ENCODE peak calls at places on chromosomes 13 and 19, in eight cellular contexts. D is left ventricle myocardium inferior; B is naive B cell; W is heart left ventricle; P is MV-4-11; V is RPMI7951; I is body of pancreas; A is CD8-positive, alpha-beta T cell. J is an unnamed sample.

GRCh38 chr19:5974721-5975387 is 3.1 kb downstream of the RANBP3 start:
- DNase-seq in P (no peak), I (no peak), A (no peak), D (no peak), B (no peak), W (no peak), V (no peak), J (no peak)

GRCh38 chr13:25192052-25192451 is 20.0 kb upstream of the AMER2 start:
- DNase-seq in V (no peak), I (no peak), B (no peak), A (no peak), P (no peak), W (no peak), D (no peak), J (peak)

GRCh38 chr13:110944121-110944967 is 29.5 kb upstream of the ANKRD10 start:
- DNase-seq in P (peak), V (peak), A (no peak), B (no peak), W (peak), D (no peak), I (peak), J (no peak)

GRCh38 chr13:45292176-45292575 is 48.8 kb downstream of the TPT1 start:
- DNase-seq in W (no peak), V (no peak), D (no peak), I (no peak), A (no peak), P (no peak), B (no peak), J (no peak)

GRCh38 chr13:92029641-92030040 is 631.2 kb downstream of the GPC5 start:
- DNase-seq in W (no peak), A (no peak), P (no peak), D (no peak), B (no peak), V (no peak), I (no peak), J (no peak)

GRCh38 chr19:50808856-50809255 is 14.7 kb downstream of the KLK1 start:
- DNase-seq in D (no peak), P (no peak), W (no peak), A (no peak), I (no peak), V (no peak), B (no peak), J (no peak)

GRCh38 chr13:108915634-108916497 is 286.5 kb downstream of the MYO16 start:
- DNase-seq in B (no peak), P (peak), I (peak), D (peak), W (peak), A (peak), V (peak), J (peak)

GRCh38 chr13:41263261-41263971 is at the start of gene MTRF1:
- DNase-seq in P (peak), W (peak), V (peak), A (peak), B (peak), D (peak), I (peak), J (peak)

GRCh38 chr19:10773969-10774368 is 56.1 kb downstream of the DNM2 start:
- DNase-seq in A (no peak), W (no peak), P (no peak), V (no peak), I (no peak), D (no peak), B (no peak), J (no peak)

GRCh38 chr13:75556961-75557360 is 7.4 kb downstream of the UCHL3 start:
- DNase-seq in B (no peak), D (no peak), I (no peak), P (no peak), A (no peak), W (no peak), V (no peak), J (no peak)

GRCh38 chr19:50835103-50835784 is 1.9 kb upstream of the KLK15 start:
- DNase-seq in B (no peak), A (no peak), V (peak), I (peak), D (no peak), P (no peak), W (no peak), J (no peak)

GRCh38 chr13:23069571-23069970 is 111.2 kb upstream of the SGCG start:
- DNase-seq in W (no peak), I (no peak), D (no peak), B (no peak), A (no peak), V (peak), P (no peak), J (no peak)

GRCh38 chr19:46976845-46977320 is 42.8 kb upstream of the NPAS1 start:
- DNase-seq in W (no peak), P (peak), D (peak), V (peak), A (no peak), B (no peak), I (no peak), J (no peak)